ENCODE peak calls at places on chromosomes 16 and 17, in ten cellular contexts. One of them, this sample, is unnamed.

GRCh38 chr16:56311208-56312027 is 113.9 kb downstream of the AMFR start:
- DNase-seq in Peyer's patch: no peak
- DNase-seq in fibroblast of lung: no peak
- DNase-seq in cardiac muscle cell: no peak
- DNase-seq in astrocyte of the spinal cord: no peak
- DNase-seq in ascending aorta: no peak
- DNase-seq in upper lobe of right lung: no peak
- DNase-seq in left ventricle myocardium inferior: no peak
- DNase-seq in body of pancreas: no peak
- DNase-seq in tibial artery: no peak
- DNase-seq in this sample: no peak

GRCh38 chr16:2719328-2720062 is 529 bp downstream of the PRSS27 start:
- DNase-seq in fibroblast of lung: no peak
- DNase-seq in body of pancreas: peak; percentile 36
- DNase-seq in Peyer's patch: no peak
- DNase-seq in left ventricle myocardium inferior: peak; percentile 33
- DNase-seq in upper lobe of right lung: peak; percentile 77
- DNase-seq in astrocyte of the spinal cord: no peak
- DNase-seq in ascending aorta: no peak
- DNase-seq in cardiac muscle cell: no peak
- DNase-seq in tibial artery: no peak
- DNase-seq in this sample: no peak

GRCh38 chr17:45164734-45165269 is 3.1 kb downstream of the HEXIM2 start:
- DNase-seq in left ventricle myocardium inferior: no peak
- DNase-seq in upper lobe of right lung: no peak
- DNase-seq in tibial artery: no peak
- DNase-seq in astrocyte of the spinal cord: no peak
- DNase-seq in body of pancreas: no peak
- DNase-seq in ascending aorta: no peak
- DNase-seq in cardiac muscle cell: no peak
- DNase-seq in Peyer's patch: peak; percentile 14
- DNase-seq in fibroblast of lung: no peak
- DNase-seq in this sample: no peak

GRCh38 chr16:57781741-57782606 is 20.3 kb downstream of the KIFC3 start:
- DNase-seq in cardiac muscle cell: no peak
- DNase-seq in Peyer's patch: no peak
- DNase-seq in upper lobe of right lung: no peak
- DNase-seq in left ventricle myocardium inferior: no peak
- DNase-seq in astrocyte of the spinal cord: peak; percentile 74
- DNase-seq in tibial artery: no peak
- DNase-seq in ascending aorta: no peak
- DNase-seq in fibroblast of lung: peak; percentile 27
- DNase-seq in body of pancreas: no peak
- DNase-seq in this sample: no peak

GRCh38 chr17:49365667-49366066 is 3.6 kb upstream of the ZNF652 start:
- DNase-seq in astrocyte of the spinal cord: peak; percentile 13
- DNase-seq in cardiac muscle cell: peak; percentile 8
- DNase-seq in Peyer's patch: peak; percentile 20
- DNase-seq in body of pancreas: no peak
- DNase-seq in ascending aorta: no peak
- DNase-seq in upper lobe of right lung: no peak
- DNase-seq in left ventricle myocardium inferior: no peak
- DNase-seq in fibroblast of lung: no peak
- DNase-seq in tibial artery: no peak
- DNase-seq in this sample: no peak

GRCh38 chr17:13158511-13159240 is 140.8 kb upstream of the ELAC2 start:
- DNase-seq in left ventricle myocardium inferior: no peak
- DNase-seq in Peyer's patch: no peak
- DNase-seq in astrocyte of the spinal cord: no peak
- DNase-seq in fibroblast of lung: no peak
- DNase-seq in cardiac muscle cell: no peak
- DNase-seq in ascending aorta: no peak
- DNase-seq in body of pancreas: no peak
- DNase-seq in upper lobe of right lung: no peak
- DNase-seq in tibial artery: no peak
- DNase-seq in this sample: no peak

GRCh38 chr17:76584427-76585047 is 1.1 kb downstream of the ST6GALNAC2 start:
- DNase-seq in left ventricle myocardium inferior: no peak
- DNase-seq in body of pancreas: no peak
- DNase-seq in upper lobe of right lung: peak; percentile 65
- DNase-seq in fibroblast of lung: no peak
- DNase-seq in astrocyte of the spinal cord: no peak
- DNase-seq in cardiac muscle cell: no peak
- DNase-seq in Peyer's patch: no peak
- DNase-seq in ascending aorta: no peak
- DNase-seq in tibial artery: no peak
- DNase-seq in this sample: no peak

GRCh38 chr17:79850571-79851460 is 11.6 kb upstream of the CBX4 start:
- DNase-seq in tibial artery: no peak
- DNase-seq in body of pancreas: no peak
- DNase-seq in ascending aorta: no peak
- DNase-seq in left ventricle myocardium inferior: no peak
- DNase-seq in cardiac muscle cell: no peak
- DNase-seq in fibroblast of lung: peak; percentile 38
- DNase-seq in upper lobe of right lung: no peak
- DNase-seq in astrocyte of the spinal cord: peak; percentile 58
- DNase-seq in Peyer's patch: no peak
- DNase-seq in this sample: peak; percentile 41

GRCh38 chr16:8908779-8909468 is 26.8 kb downstream of the LITAFD start:
- DNase-seq in upper lobe of right lung: no peak
- DNase-seq in cardiac muscle cell: no peak
- DNase-seq in ascending aorta: no peak
- DNase-seq in astrocyte of the spinal cord: no peak
- DNase-seq in tibial artery: no peak
- DNase-seq in fibroblast of lung: no peak
- DNase-seq in body of pancreas: no peak
- DNase-seq in Peyer's patch: no peak
- DNase-seq in left ventricle myocardium inferior: no peak
- DNase-seq in this sample: no peak

DNA sequence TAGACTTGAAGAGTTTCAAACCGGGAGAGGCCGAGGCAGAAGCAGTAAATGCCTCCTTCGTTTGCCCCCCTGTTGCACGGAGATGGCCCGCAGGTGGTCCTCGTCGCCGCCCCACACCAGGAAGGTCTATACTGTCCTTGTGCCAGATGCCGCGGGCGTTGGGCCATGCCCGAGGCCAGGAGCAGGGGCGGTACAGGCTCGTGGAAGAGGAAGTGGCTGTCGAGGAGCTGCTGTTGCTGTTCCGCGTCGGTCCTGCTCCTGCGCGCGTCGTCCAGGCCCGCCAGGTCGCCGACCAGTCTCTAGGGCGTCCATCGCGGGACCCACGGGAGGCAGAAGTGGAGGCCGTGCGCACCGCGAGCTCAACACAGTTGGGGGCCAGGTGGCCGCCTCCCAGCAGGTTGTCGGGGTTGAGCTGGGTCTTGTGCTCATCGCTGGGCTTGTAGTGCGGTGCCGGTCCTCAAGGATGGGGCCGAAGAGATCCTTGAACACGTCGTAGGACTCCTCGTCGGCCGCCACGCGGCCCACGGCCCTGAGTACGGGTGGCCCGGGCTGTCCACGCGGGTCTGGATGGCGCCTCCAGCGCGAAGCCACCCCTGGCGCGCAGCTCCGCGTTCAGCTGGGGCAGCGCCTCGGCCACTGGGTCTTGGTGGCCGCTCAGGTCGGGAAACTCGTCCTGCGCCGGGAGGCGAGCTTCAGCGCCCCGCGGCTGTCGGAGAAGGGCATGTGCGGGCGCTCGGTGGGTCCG is 13.1 kb upstream of the C16orf87 start:
- DNase-seq in ascending aorta: no peak
- DNase-seq in body of pancreas: no peak
- DNase-seq in left ventricle myocardium inferior: no peak
- DNase-seq in astrocyte of the spinal cord: no peak
- DNase-seq in tibial artery: no peak
- DNase-seq in fibroblast of lung: no peak
- DNase-seq in cardiac muscle cell: no peak
- DNase-seq in upper lobe of right lung: peak; percentile 68
- DNase-seq in Peyer's patch: no peak
- DNase-seq in this sample: no peak
- H3K4me3 ChIP-seq in ascending aorta: peak overlapping the region; percentile 5
- H3K4me3 ChIP-seq in body of pancreas: no peak overlapping the region
- H3K4me3 ChIP-seq in left ventricle myocardium inferior: no peak overlapping the region
- H3K4me3 ChIP-seq in astrocyte of the spinal cord: no peak overlapping the region
- H3K4me3 ChIP-seq in tibial artery: no peak overlapping the region
- H3K4me3 ChIP-seq in fibroblast of lung: no peak overlapping the region
- H3K4me3 ChIP-seq in cardiac muscle cell: no peak overlapping the region
- H3K4me3 ChIP-seq in upper lobe of right lung: no peak overlapping the region
- H3K4me3 ChIP-seq in Peyer's patch: no peak overlapping the region
- H3K4me3 ChIP-seq in this sample: peak overlapping the region; percentile 8

DNA sequence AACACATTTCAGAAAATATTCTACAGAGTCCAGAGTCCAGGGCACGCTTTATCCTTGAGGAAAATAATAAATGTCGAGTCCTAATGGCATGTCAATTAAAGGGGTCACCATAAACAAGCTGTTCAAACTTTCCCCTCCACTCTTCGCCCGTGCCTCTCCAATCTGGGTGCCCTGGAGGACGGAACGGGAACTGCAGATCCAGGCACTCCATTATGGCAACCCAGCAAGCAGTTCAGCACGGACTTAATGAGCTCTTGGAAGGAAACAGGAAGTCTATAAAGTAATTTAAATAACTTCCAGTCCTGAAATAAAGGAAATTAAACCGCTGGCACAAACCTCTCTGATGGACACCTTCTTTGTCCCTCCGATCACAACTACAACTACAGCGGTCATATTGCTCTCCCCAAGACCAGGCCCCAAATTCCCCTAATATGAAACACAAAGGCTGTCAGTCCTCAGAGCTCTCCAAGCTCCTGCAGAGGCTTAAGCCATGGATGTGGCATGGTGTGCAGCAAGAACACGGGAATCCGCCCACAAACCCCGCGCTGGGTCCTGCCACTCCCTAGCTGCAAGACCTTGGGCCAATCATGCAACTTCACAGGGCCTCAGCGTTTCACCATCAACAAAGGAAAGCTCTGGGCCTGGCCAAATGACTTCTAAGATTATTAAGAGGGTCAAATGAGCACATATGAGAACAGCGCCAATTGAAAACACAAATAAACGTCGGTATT is 52.6 kb downstream of the ZFHX3 start:
- DNase-seq in tibial artery: peak; percentile 22
- DNase-seq in left ventricle myocardium inferior: no peak
- DNase-seq in upper lobe of right lung: no peak
- DNase-seq in astrocyte of the spinal cord: no peak
- DNase-seq in body of pancreas: peak; percentile 11
- DNase-seq in fibroblast of lung: no peak
- DNase-seq in cardiac muscle cell: no peak
- DNase-seq in Peyer's patch: no peak
- DNase-seq in ascending aorta: no peak
- DNase-seq in this sample: peak; percentile 70
- TF ChIP-seq CTCF in tibial artery: peak; percentile 31
- TF ChIP-seq CTCF in left ventricle myocardium inferior: peak; percentile 48
- TF ChIP-seq CTCF in upper lobe of right lung: peak; percentile 52
- TF ChIP-seq CTCF in astrocyte of the spinal cord: peak; percentile 54
- TF ChIP-seq CTCF in body of pancreas: peak; percentile 20
- TF ChIP-seq CTCF in fibroblast of lung: peak; percentile 34
- TF ChIP-seq CTCF in cardiac muscle cell: peak; percentile 49
- TF ChIP-seq CTCF in Peyer's patch: no peak
- TF ChIP-seq CTCF in ascending aorta: peak; percentile 28
- TF ChIP-seq CTCF in this sample: no peak

DNA sequence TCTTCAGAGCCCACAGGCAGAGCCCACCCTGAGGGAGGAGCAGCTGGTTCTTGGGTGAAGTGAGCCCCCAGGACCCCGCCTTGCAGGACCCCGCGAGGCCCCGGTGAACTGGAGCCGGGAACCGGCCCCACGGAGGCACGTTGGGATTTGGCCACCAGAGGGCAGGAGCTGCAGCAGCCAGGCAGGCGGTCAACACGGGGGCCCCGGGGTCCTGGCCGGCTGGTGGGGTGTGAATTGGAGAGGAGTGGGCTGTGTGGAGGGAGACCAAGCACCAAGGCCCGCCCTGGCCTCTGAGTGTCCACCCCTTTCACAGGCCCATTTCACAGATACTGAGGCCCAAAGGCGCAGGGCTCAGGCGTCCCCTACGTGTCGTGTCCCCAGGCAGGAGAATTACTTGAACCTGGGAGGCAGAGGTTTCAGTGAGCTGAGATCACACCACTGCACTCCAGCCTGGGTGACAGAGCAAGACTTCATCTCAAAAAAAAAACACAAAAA is 2.2 kb downstream of the DPEP1 start:
- DNase-seq in Peyer's patch: no peak
- DNase-seq in fibroblast of lung: no peak
- DNase-seq in ascending aorta: no peak
- DNase-seq in cardiac muscle cell: peak; percentile 36
- DNase-seq in astrocyte of the spinal cord: no peak
- DNase-seq in body of pancreas: peak; percentile 38
- DNase-seq in upper lobe of right lung: no peak
- DNase-seq in tibial artery: no peak
- DNase-seq in left ventricle myocardium inferior: no peak
- DNase-seq in this sample: no peak
- H3K4me3 ChIP-seq in Peyer's patch: peak overlapping the region; percentile 59
- H3K4me3 ChIP-seq in fibroblast of lung: no peak overlapping the region
- H3K4me3 ChIP-seq in ascending aorta: no peak overlapping the region
- H3K4me3 ChIP-seq in cardiac muscle cell: no peak overlapping the region
- H3K4me3 ChIP-seq in astrocyte of the spinal cord: no peak overlapping the region
- H3K4me3 ChIP-seq in body of pancreas: no peak overlapping the region
- H3K4me3 ChIP-seq in upper lobe of right lung: no peak overlapping the region
- H3K4me3 ChIP-seq in tibial artery: no peak overlapping the region
- H3K4me3 ChIP-seq in left ventricle myocardium inferior: no peak overlapping the region
- H3K4me3 ChIP-seq in this sample: no peak overlapping the region

GRCh38 chr16:64627288-64627687 is 494.6 kb downstream of the CDH11 start:
- DNase-seq in cardiac muscle cell: no peak
- DNase-seq in astrocyte of the spinal cord: no peak
- DNase-seq in fibroblast of lung: no peak
- DNase-seq in Peyer's patch: no peak
- DNase-seq in left ventricle myocardium inferior: no peak
- DNase-seq in tibial artery: no peak
- DNase-seq in ascending aorta: no peak
- DNase-seq in body of pancreas: no peak
- DNase-seq in upper lobe of right lung: no peak
- DNase-seq in this sample: no peak
- TF ChIP-seq CTCF in cardiac muscle cell: no peak
- TF ChIP-seq CTCF in astrocyte of the spinal cord: no peak
- TF ChIP-seq CTCF in fibroblast of lung: no peak
- TF ChIP-seq CTCF in Peyer's patch: no peak
- TF ChIP-seq CTCF in left ventricle myocardium inferior: no peak
- TF ChIP-seq CTCF in tibial artery: no peak
- TF ChIP-seq CTCF in ascending aorta: no peak
- TF ChIP-seq CTCF in body of pancreas: no peak
- TF ChIP-seq CTCF in upper lobe of right lung: no peak
- TF ChIP-seq CTCF in this sample: no peak

DNA sequence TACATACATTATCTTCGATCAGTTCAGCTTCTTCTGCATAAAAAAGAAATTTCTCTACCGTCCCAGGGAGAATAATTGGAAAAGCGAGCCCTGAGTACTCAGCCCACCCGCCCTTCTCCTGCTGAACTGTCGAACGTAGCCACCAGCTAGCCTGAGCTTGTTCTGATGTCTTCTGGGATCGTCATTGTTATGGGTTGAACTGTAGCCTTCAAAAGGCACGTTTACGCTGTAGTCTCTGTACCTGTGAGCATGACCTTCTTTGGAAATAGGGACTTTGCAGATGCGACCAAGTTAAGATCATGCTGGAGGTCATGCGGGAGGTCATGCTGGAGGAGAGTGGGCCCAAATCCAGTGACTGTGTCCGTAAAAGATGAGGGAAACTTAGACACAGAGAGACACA is 86.2 kb downstream of the CMIP start:
- DNase-seq in ascending aorta: no peak
- DNase-seq in upper lobe of right lung: no peak
- DNase-seq in left ventricle myocardium inferior: no peak
- DNase-seq in astrocyte of the spinal cord: no peak
- DNase-seq in tibial artery: no peak
- DNase-seq in body of pancreas: no peak
- DNase-seq in Peyer's patch: no peak
- DNase-seq in cardiac muscle cell: no peak
- DNase-seq in fibroblast of lung: no peak
- DNase-seq in this sample: no peak
- H3K4me3 ChIP-seq in ascending aorta: no peak overlapping the region
- H3K4me3 ChIP-seq in upper lobe of right lung: no peak overlapping the region
- H3K4me3 ChIP-seq in left ventricle myocardium inferior: no peak overlapping the region
- H3K4me3 ChIP-seq in astrocyte of the spinal cord: no peak overlapping the region
- H3K4me3 ChIP-seq in tibial artery: no peak overlapping the region
- H3K4me3 ChIP-seq in body of pancreas: no peak overlapping the region
- H3K4me3 ChIP-seq in Peyer's patch: no peak overlapping the region
- H3K4me3 ChIP-seq in cardiac muscle cell: no peak overlapping the region
- H3K4me3 ChIP-seq in fibroblast of lung: no peak overlapping the region
- H3K4me3 ChIP-seq in this sample: no peak overlapping the region

This sample was measured in coronary artery.